ENCODE peak calls at places on chromosomes 5 and 9, in four cellular contexts. H is PC-3, X is fibroblast of the aortic adventitia, G is foreskin fibroblast. W is an unnamed sample.

GRCh38 chr9:87874320-87874655 is 8.4 kb upstream of the SPATA31E1 start:
- DNase-seq in H (no peak), G (no peak), X (no peak), W (no peak)

GRCh38 chr5:119655081-119655480 is 25.7 kb downstream of the FAM170A start:
- DNase-seq in G (peak; percentile 76), X (no peak), H (peak; percentile 7), W (peak; percentile 57)

GRCh38 chr5:94551858-94552257 is 66.5 kb downstream of the KIAA0825 start:
- DNase-seq in G (no peak), H (no peak), X (no peak), W (no peak)

GRCh38 chr9:100406962-100407361 is 20.0 kb upstream of the MSANTD3 start:
- DNase-seq in H (no peak), G (no peak), X (no peak), W (no peak)

GRCh38 chr5:150144211-150144801 is 11.3 kb downstream of the PDGFRB start:
- DNase-seq in G (peak; percentile 89), X (peak; percentile 96), H (no peak), W (peak; percentile 97)

GRCh38 chr9:4080889-4081548 is 218.8 kb downstream of the GLIS3 start:
- DNase-seq in G (no peak), H (no peak), X (no peak), W (no peak)

GRCh38 chr5:151202381-151203139 is 21.3 kb downstream of the CCDC69 start:
- DNase-seq in H (peak; percentile 94), G (peak; percentile 86), X (peak; percentile 73), W (peak; percentile 83)

GRCh38 chr9:97660847-97661246 is 27.2 kb downstream of the NCBP1 start:
- DNase-seq in G (peak; percentile 18), X (no peak), H (no peak), W (peak; percentile 15)

GRCh38 chr5:179986328-179986727 is 78.6 kb upstream of the TBC1D9B start:
- DNase-seq in H (peak; percentile 6), X (peak; percentile 17), G (no peak), W (peak; percentile 29)

GRCh38 chr9:115154969-115155534 is 37.1 kb upstream of the TNC start:
- DNase-seq in G (no peak), X (no peak), H (no peak), W (no peak)

GRCh38 chr9:100933656-100934055 is 94.9 kb upstream of the PLPPR1 start:
- DNase-seq in H (no peak), X (peak; percentile 1), G (no peak), W (peak; percentile 20)

GRCh38 chr9:34996905-34997279 is 7.3 kb downstream of the DNAJB5 start:
- DNase-seq in X (no peak), H (no peak), G (no peak), W (no peak)

GRCh38 chr9:130535818-130536521 is 43.4 kb upstream of the FUBP3 start:
- DNase-seq in H (peak; percentile 6), G (peak; percentile 75), X (peak; percentile 65), W (peak; percentile 22)

GRCh38 chr5:67146574-67146973 is 50.0 kb downstream of the CD180 start:
- DNase-seq in X (peak; percentile 31), G (peak; percentile 67), H (no peak), W (peak; percentile 32)

GRCh38 chr9:35686222-35687203 is 3.2 kb downstream of the TPM2 start:
- DNase-seq in X (peak; percentile 35), G (peak; percentile 44), H (no peak), W (peak; percentile 79)

GRCh38 chr5:174082286-174082685 is 36.8 kb downstream of the NSG2 start:
- DNase-seq in H (peak; percentile 49), G (no peak), X (no peak), W (no peak)

GRCh38 chr9:73143606-73144328 is 7.9 kb upstream of the ANXA1 start:
- DNase-seq in G (peak; percentile 87), H (peak; percentile 92), X (peak; percentile 94), W (peak; percentile 75)

GRCh38 chr9:135126480-135127187 is 39.2 kb downstream of the OLFM1 start:
- DNase-seq in G (no peak), H (peak; percentile 10), X (no peak), W (peak; percentile 8)

GRCh38 chr9:77131411-77131810 is 45.9 kb upstream of the VPS13A start:
- DNase-seq in X (no peak), G (no peak), H (no peak), W (no peak)

GRCh38 chr9:87573841-87574342 is 76.2 kb downstream of the DAPK1 start:
- DNase-seq in G (peak; percentile 13), H (no peak), X (peak; percentile 23), W (no peak)

GRCh38 chr5:64505769-64506566 is at the start of gene RGS7BP:
- DNase-seq in H (peak; percentile 52), X (peak; percentile 23), G (peak; percentile 56), W (peak; percentile 4)

GRCh38 chr9:6777218-6777902 is 19.6 kb downstream of the KDM4C start:
- DNase-seq in X (no peak), G (no peak), H (no peak), W (no peak)

GRCh38 chr9:6917162-6917561 is 159.4 kb downstream of the KDM4C start:
- DNase-seq in X (no peak), G (no peak), H (no peak), W (no peak)

GRCh38 chr9:127204771-127205470 is 59.7 kb upstream of the GARNL3 start:
- DNase-seq in X (no peak), H (peak; percentile 33), G (peak; percentile 76), W (peak; percentile 45)

GRCh38 chr5:145697251-145698016 is 137.7 kb downstream of the PRELID2 start:
- DNase-seq in X (peak; percentile 61), H (peak; percentile 60), G (peak; percentile 72), W (peak; percentile 71)

GRCh38 chr5:142906863-142907671 is 136.9 kb downstream of the ARHGAP26 start:
- DNase-seq in X (no peak), G (peak; percentile 80), H (peak; percentile 79), W (peak; percentile 90)

GRCh38 chr5:6043491-6044310 is 334.6 kb downstream of the MED10 start:
- DNase-seq in X (no peak), H (no peak), G (no peak), W (no peak)

GRCh38 chr9:28394774-28395173 is 821.5 kb upstream of the C9orf72 start:
- DNase-seq in X (no peak), H (no peak), G (no peak), W (no peak)

GRCh38 chr5:1500411-1501091 is 23.2 kb downstream of the LPCAT1 start:
- DNase-seq in X (peak; percentile 82), G (no peak), H (no peak), W (peak; percentile 44)

GRCh38 chr9:91191443-91192378 is 170.0 kb downstream of the AUH start:
- DNase-seq in X (no peak), G (no peak), H (no peak), W (no peak)

GRCh38 chr9:96398582-96399334 is 15.2 kb upstream of the SLC35D2 start:
- DNase-seq in G (no peak), X (no peak), H (no peak), W (no peak)

GRCh38 chr5:152622628-152623027 is 217.5 kb upstream of the NMUR2 start:
- DNase-seq in X (no peak), G (no peak), H (no peak), W (no peak)

GRCh38 chr5:1374030-1374679 is 29.3 kb upstream of the CLPTM1L start:
- DNase-seq in H (no peak), X (no peak), G (no peak), W (no peak)

GRCh38 chr5:179342577-179342976 is 2.7 kb downstream of the ADAMTS2 start:
- DNase-seq in X (peak; percentile 72), H (no peak), G (peak; percentile 91), W (peak; percentile 79)

DNA sequence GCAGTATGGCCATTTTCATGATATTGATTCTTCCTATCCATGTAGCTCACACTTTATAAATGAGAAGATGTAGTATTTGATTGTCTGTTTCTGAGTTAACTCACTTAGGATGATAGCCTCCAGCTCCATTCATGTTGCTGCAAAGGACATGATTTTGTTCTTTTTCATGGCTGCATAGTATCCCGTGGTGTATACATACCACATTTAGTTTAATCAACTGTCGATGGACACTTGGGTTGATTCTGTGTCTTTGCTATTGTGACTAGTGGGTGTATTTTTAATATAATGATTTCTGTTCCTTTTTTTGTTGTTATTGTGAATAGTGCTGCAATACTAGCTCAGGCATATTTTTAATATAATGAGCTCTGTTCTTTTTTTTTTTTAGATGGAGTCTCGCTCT is 560.3 kb upstream of the ZNF608 start:
- DNase-seq in H (no peak), X (no peak), G (no peak), W (no peak)
- TF ChIP-seq CTCF in H (no peak), X (no peak), G (no peak), W (no peak)

DNA sequence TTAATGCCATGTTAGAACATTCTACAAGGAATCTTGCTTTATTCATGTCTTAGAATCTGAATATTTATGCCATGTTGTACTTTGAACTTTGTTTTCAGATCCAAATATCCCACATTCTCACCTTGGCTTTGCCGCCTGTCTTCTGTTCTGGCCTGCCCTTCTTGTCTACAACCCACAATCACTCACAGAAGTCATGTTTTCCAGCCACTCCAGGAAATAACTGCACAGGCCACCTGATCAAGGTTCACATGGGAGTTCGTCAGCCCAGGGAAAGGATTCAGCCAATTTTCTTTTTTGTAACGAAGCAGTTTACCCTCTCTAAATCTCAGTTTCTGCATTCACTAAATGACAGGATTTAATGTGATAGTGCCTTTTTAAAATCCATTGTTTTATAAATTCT is 70.5 kb downstream of the JAKMIP2 start:
- DNase-seq in G (no peak), X (no peak), H (no peak), W (no peak)
- H3K4me3 ChIP-seq in G (no peak overlapping the region), X (no peak overlapping the region), H (no peak overlapping the region), W (no peak overlapping the region)

GRCh38 chr5:82911902-82912301 is 165.3 kb downstream of the TMEM167A start:
- DNase-seq in X (no peak), H (no peak), G (peak; percentile 9), W (peak; percentile 50)
- TF ChIP-seq CTCF in X (no peak), H (no peak), G (no peak), W (no peak)

GRCh38 chr5:113683211-113683610 is 169.7 kb downstream of the YTHDC2 start:
- DNase-seq in G (no peak), H (no peak), X (no peak), W (no peak)
- H3K4me3 ChIP-seq in G (no peak overlapping the region), H (no peak overlapping the region), X (no peak overlapping the region), W (no peak overlapping the region)

GRCh38 chr5:102090770-102091169 is 205.3 kb downstream of the SLCO4C1 start:
- DNase-seq in H (peak; percentile 53), X (peak; percentile 1), G (no peak), W (no peak)
- TF ChIP-seq CTCF in H (peak; percentile 72), X (no peak), G (no peak), W (no peak)

DNA sequence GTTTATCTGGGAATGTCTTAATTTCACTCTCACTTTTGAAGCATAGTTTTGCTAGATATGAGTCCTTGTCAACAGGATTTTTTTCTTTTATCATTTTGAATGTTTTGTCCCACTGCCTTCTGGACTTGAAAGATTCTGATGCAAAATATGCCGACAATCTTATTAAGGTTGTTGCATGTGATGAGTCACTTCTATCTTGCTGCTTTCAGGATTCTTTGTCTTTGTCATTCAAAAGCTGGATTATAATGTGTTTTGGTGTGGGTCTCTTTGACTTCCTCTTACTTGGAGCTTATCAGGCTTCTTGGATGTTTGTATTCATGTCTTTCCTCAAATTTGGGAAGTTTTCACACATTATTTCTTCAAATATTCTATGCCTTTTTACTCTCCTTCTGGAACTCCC is 33.8 kb downstream of the PLEKHG4B start:
- DNase-seq in H (no peak), X (no peak), G (no peak), W (no peak)
- H3K4me3 ChIP-seq in H (no peak overlapping the region), X (no peak overlapping the region), G (no peak overlapping the region), W (no peak overlapping the region)

DNA sequence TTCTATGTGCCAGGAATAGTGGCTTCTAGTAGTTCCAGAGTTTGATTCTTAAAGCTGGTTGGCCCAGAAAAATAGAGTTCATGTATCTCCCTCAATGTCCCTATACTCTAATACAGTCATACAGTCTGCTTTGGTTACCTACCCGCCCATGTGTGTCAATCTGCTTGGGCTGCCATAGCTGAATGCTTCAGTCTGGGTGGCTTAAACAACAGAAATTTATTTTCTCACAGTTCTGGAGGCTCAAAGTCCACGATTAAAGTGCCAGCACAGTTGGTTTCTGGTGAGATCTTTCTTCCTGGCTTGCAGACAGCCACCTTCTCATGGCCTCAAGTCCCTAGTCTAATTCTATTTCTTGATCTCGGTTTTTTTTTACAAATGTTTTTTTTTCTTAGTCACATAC is 1739.0 kb downstream of the MAT2B start:
- DNase-seq in H (no peak), X (no peak), G (no peak), W (no peak)
- TF ChIP-seq CTCF in H (no peak), X (no peak), G (no peak), W (no peak)